ENCODE peak calls at places on chromosomes 11 and 22, in eight cellular contexts. I is pancreas, F is endothelial cell of umbilical vein, K is stomach, C is Peyer's patch, G is neural progenitor cell, H is A673, Q is transverse colon. A is an unnamed sample. For H3K36me3, the result is how much of the 10 kb centered on the place peaks cover.

GRCh38 chr11:120306519-120307242 is 18.4 kb upstream of the TLCD5 start:
- DNase-seq in F (peak), Q (peak), H (peak), C (peak), K (peak), I (no peak), G (peak), A (peak)

GRCh38 chr22:37410174-37411055 is 16.9 kb downstream of the ELFN2 start:
- DNase-seq in H (no peak), F (no peak), C (no peak), K (no peak), Q (no peak), I (no peak), G (no peak), A (no peak)

GRCh38 chr11:67371199-67371548 is 2.2 kb downstream of the CLCF1 start:
- DNase-seq in C (no peak), F (no peak), H (no peak), K (no peak), I (no peak), Q (no peak), G (no peak), A (no peak)

GRCh38 chr22:39815882-39816395 is 77.6 kb downstream of the ENTHD1 start:
- DNase-seq in F (no peak), G (no peak), K (no peak), I (no peak), H (no peak), C (no peak), Q (no peak), A (no peak)

GRCh38 chr11:117144477-117145392 is 648 bp downstream of the PAFAH1B2 start:
- DNase-seq in I (peak), C (peak), Q (peak), K (peak), G (peak), H (peak), F (peak), A (peak)

GRCh38 chr11:64223001-64223651 is 2.9 kb downstream of the TRPT1 start:
- DNase-seq in I (no peak), C (no peak), H (no peak), Q (no peak), G (no peak), K (no peak), F (no peak), A (no peak)

GRCh38 chr11:69499946-69500284 is 18.5 kb downstream of the LINC01488 start:
- DNase-seq in F (no peak), I (no peak), G (no peak), C (no peak), H (no peak), K (no peak), Q (no peak), A (no peak)

GRCh38 chr11:10181811-10182210 is 112.2 kb downstream of the SBF2 start:
- DNase-seq in H (peak), G (no peak), Q (no peak), C (no peak), K (no peak), F (peak), I (no peak), A (no peak)

GRCh38 chr11:35133656-35134055 is 5.3 kb upstream of the CD44 start:
- DNase-seq in Q (no peak), G (no peak), H (no peak), K (no peak), F (no peak), I (no peak), C (no peak), A (no peak)

GRCh38 chr11:108643974-108644373 is 20.9 kb upstream of the DDX10 start:
- DNase-seq in F (no peak), K (no peak), I (no peak), G (no peak), C (no peak), Q (no peak), H (no peak), A (no peak)

GRCh38 chr11:131278472-131278871 is 91.9 kb upstream of the NTM start:
- DNase-seq in C (no peak), Q (no peak), I (no peak), F (no peak), G (no peak), K (no peak), H (no peak), A (no peak)

GRCh38 chr22:19750666-19751490 is 9.7 kb upstream of the TBX1 start:
- DNase-seq in H (no peak), G (no peak), F (no peak), Q (no peak), I (no peak), C (no peak), K (no peak), A (peak)

GRCh38 chr11:101748572-101748971 is 164.8 kb upstream of the TRPC6 start:
- DNase-seq in F (no peak), Q (no peak), I (no peak), K (no peak), G (peak), H (no peak), C (no peak), A (no peak)
- H3K27ac ChIP-seq in F (no peak), Q (no peak), I (no peak), K (no peak), G (no peak), H (no peak), C (no peak), A (no peak)

GRCh38 chr11:121661796-121662508 is 209.2 kb upstream of the SORL1-AS1 start:
- DNase-seq in K (no peak), I (no peak), G (no peak), F (peak), H (no peak), C (no peak), Q (no peak), A (peak)
- TF ChIP-seq CTCF in K (no peak), I (no peak), G (no peak), F (no peak), H (no peak), C (no peak), Q (no peak), A (peak)

DNA sequence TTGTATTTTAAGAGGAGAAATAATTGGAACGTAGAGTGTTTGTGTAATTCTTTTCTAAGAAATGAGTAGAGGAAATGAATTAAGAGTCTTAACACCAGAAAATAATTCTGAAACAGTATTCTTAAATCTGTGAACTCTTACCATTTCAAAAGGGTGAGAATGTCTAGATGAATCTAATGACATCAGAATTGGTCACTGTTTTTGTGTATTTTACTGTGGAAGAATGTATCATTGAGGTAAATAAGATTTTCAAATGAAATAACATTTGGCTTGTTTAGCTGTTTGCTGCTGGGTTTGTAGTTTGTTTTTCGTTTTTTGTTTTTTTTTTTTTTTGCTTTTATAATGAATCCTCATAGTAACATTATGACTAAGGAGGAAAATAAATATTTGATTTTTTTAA is 97.6 kb downstream of the EMSY start:
- DNase-seq in F (no peak), I (no peak), C (no peak), H (no peak), K (no peak), Q (no peak), G (no peak), A (no peak)
- H3K36me3 ChIP-seq in F (under half), I (under half), C (half or more), H (under half), K (half or more), Q (half or more), G (under half), A (under half)

GRCh38 chr22:27881404-27881803 is 37.7 kb downstream of the PITPNB start:
- DNase-seq in H (no peak), F (peak), G (peak), K (peak), Q (peak), I (no peak), C (no peak), A (no peak)
- H3K27ac ChIP-seq in H (no peak), F (peak), G (no peak), K (peak), Q (peak), I (no peak), C (no peak), A (no peak)

DNA sequence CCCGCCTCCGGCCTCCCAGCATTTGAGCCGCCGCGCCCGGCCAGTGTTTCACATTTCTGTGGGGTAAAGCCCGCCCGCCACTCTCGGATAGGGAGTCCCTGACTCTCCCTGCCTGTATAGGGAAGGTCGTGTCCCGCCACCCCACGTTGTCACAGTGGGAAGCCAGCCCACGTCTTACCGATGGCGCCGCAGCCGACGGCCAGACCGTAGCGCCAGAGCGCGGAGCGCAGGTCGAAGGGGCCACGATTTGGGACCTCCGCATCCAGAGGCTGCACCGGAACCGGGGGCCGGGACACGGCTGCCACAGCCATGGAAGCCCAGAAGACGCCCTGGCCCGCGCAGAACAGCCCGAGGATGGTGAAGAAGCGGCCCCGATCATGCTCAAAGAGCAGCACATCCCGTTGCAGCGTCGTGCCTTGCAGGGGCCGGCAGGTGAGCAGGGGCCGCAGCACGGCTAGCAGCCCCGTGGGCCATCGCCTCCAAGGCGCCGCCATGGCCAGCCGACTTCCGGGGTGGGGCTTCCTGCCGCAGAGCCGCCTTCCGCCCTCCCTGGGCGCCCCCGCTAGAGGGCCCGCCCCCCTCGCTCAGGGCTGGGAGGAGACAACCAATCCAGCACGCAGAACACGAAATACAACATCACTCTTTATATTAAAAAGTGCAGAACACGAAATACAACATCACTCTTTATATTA is at the start of gene TMEM223:
- DNase-seq in C (peak), H (peak), F (peak), K (peak), Q (peak), G (peak), I (peak), A (peak)
- TF ChIP-seq CTCF in C (no peak), H (peak), F (no peak), K (no peak), Q (peak), G (peak), I (no peak), A (peak)

GRCh38 chr22:36281726-36282077 is 28.8 kb downstream of the APOL1 start:
- DNase-seq in K (no peak), C (no peak), Q (no peak), F (no peak), H (no peak), G (no peak), I (no peak), A (no peak)

GRCh38 chr22:36284171-36284571 is 31.2 kb downstream of the APOL1 start:
- DNase-seq in F (no peak), I (no peak), C (no peak), H (no peak), G (no peak), Q (no peak), K (no peak), A (no peak)

GRCh38 chr22:36285017-36285416 is 32.1 kb downstream of the APOL1 start:
- DNase-seq in H (no peak), I (peak), Q (no peak), F (no peak), G (no peak), K (no peak), C (no peak), A (no peak)

GRCh38 chr22:36280379-36280778 is 27.4 kb downstream of the APOL1 start:
- DNase-seq in C (peak), H (no peak), G (no peak), K (no peak), Q (no peak), I (no peak), F (no peak), A (no peak)

GRCh38 chr22:36282078-36282831 is 29.3 kb downstream of the APOL1 start:
- DNase-seq in H (no peak), C (no peak), G (no peak), F (no peak), I (no peak), Q (no peak), K (no peak), A (no peak)
- H3K36me3 ChIP-seq in H (under half), C (half or more), G (under half), F (under half), I (half or more), Q (half or more), K (half or more), A (half or more)

DNA sequence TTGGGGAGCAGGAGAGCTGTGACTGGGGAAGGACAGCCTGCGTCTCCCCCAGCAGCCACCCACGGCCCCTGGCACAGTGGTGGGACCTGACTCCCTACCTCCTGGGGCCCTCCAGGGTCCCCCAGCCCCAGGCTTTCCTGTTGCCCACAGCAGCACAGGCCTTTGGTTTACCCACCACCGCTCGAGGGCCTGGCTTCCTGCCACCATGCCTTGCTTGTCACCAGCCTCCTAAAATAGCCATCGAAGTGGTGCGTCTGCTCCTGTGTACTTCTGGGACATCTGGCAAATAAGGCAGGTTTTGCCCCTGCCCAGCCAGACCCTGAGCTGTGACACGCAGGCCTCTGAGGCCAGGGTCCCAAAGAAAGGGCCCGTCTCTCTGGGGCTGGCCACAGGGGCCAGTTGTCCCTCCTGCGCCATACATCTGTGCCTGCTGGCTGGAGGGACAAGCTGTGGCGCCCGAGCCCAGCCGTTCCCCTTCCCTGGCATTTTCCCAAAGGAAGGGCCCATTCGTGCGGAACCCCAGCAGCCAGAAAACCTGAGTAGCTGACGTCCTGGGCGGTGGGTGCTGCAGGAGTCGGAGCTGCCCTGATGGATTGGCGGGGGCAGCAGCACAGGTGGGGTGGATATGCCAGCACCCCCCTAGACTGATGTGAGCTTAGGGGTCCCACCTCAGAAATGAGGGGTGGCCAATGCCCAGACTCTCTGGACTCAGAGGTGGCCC is 14.6 kb downstream of the PHLDA2 start:
- DNase-seq in H (no peak), K (peak), G (no peak), C (no peak), F (no peak), Q (no peak), I (peak), A (no peak)
- H3K27ac ChIP-seq in H (no peak), K (no peak), G (no peak), C (no peak), F (no peak), Q (no peak), I (no peak), A (no peak)

GRCh38 chr11:111926505-111927391 is 8.0 kb downstream of the C11orf52 start:
- DNase-seq in Q (peak), F (peak), G (peak), I (peak), K (peak), H (peak), C (peak), A (peak)
- TF ChIP-seq CTCF in Q (no peak), F (no peak), G (no peak), I (no peak), K (no peak), H (no peak), C (no peak), A (peak)

DNA sequence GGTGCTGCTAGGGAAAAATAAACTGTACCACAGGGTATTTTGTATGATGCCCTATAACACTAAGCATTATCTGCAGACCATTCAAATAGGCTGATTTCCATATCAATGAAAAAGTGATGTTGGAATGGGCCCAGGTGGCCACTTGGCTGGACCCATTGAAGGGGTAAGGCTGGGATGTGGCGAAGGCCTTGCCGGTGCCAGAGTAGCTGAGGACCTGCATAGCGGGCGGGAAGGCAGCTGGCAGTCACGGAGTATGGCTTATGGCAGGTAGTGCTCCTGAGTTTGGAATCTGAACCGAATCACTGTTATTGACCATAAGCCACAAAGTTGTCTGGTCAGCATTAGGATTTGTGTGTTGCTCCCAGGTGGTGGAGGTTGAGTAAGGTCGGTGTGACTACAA is 131.0 kb downstream of the MICAL2 start:
- DNase-seq in C (no peak), K (peak), G (no peak), H (no peak), F (no peak), Q (no peak), I (peak), A (no peak)
- H3K36me3 ChIP-seq in C (half or more), K (under half), G (under half), H (under half), F (under half), Q (under half), I (under half), A (half or more)

A was measured in brain microvascular endothelial cell.